ENCODE peak calls at places on chromosomes 12 and 14, in nine cellular contexts. I is heart left ventricle, L is fibroblast of lung, E is Peyer's patch, S is uterus, N is brain microvascular endothelial cell, K is left ventricle myocardium inferior, J is AG09309, D is lower lobe of right lung. O is an unnamed sample.

GRCh38 chr12:120365675-120366340 is 3.2 kb downstream of the MSI1 start:
- DNase-seq in N (no peak), K (no peak), D (no peak), L (no peak), E (peak), J (no peak), I (no peak), S (no peak), O (no peak)

GRCh38 chr12:11508699-11509098 is 113.3 kb upstream of the PRB2 start:
- DNase-seq in N (peak), J (no peak), K (no peak), E (no peak), S (no peak), D (no peak), I (no peak), L (peak), O (peak)

GRCh38 chr12:132415456-132416120 is 74.4 kb upstream of the FBRSL1 start:
- DNase-seq in I (no peak), J (no peak), K (no peak), N (no peak), L (no peak), D (no peak), E (no peak), S (no peak), O (no peak)

GRCh38 chr12:66077542-66077941 is 53.0 kb downstream of the LLPH start:
- DNase-seq in N (no peak), D (no peak), E (no peak), L (no peak), I (no peak), K (no peak), S (no peak), J (no peak), O (no peak)

GRCh38 chr12:19988457-19988856 is 379.9 kb upstream of the PDE3A start:
- DNase-seq in N (no peak), K (no peak), J (peak), S (peak), E (no peak), L (peak), I (no peak), D (no peak), O (peak)

GRCh38 chr12:32533971-32534590 is 134.7 kb downstream of the FGD4 start:
- DNase-seq in I (peak), E (peak), K (peak), S (peak), N (peak), L (peak), J (peak), D (no peak), O (peak)

GRCh38 chr12:104357431-104357952 is 54.0 kb downstream of the EID3 start:
- DNase-seq in N (no peak), D (no peak), L (peak), I (no peak), S (no peak), J (no peak), K (no peak), E (no peak), O (no peak)

GRCh38 chr14:92351750-92352149 is 28.8 kb downstream of the SLC24A4 start:
- DNase-seq in S (no peak), E (no peak), L (no peak), N (no peak), J (no peak), D (no peak), I (no peak), K (no peak), O (no peak)

GRCh38 chr14:74552623-74553022 is 59.1 kb downstream of the ISCA2 start:
- DNase-seq in K (peak), S (peak), D (peak), E (peak), L (peak), J (no peak), N (no peak), I (peak), O (no peak)

GRCh38 chr14:61260939-61261776 is 20.0 kb downstream of the TMEM30B start:
- DNase-seq in S (no peak), K (no peak), I (no peak), E (no peak), J (peak), L (peak), D (no peak), N (peak), O (peak)

GRCh38 chr14:104968541-104969401 is 9.4 kb downstream of the AHNAK2 start:
- DNase-seq in N (no peak), L (peak), J (no peak), I (peak), S (peak), D (peak), K (no peak), E (peak), O (no peak)

GRCh38 chr14:101774814-101775213 is 13.3 kb downstream of the PPP2R5C start:
- DNase-seq in D (no peak), L (no peak), K (no peak), J (no peak), I (no peak), N (no peak), S (no peak), E (no peak), O (no peak)

GRCh38 chr14:95538801-95539509 is 4.1 kb downstream of the GLRX5 start:
- DNase-seq in I (no peak), D (no peak), K (no peak), E (no peak), L (no peak), J (no peak), S (no peak), N (no peak), O (no peak)

GRCh38 chr14:95540236-95540635 is 5.4 kb downstream of the GLRX5 start:
- DNase-seq in E (no peak), S (no peak), K (no peak), J (no peak), D (no peak), N (no peak), L (no peak), I (no peak), O (no peak)

GRCh38 chr14:95544588-95544987 is 9.7 kb downstream of the GLRX5 start:
- DNase-seq in L (peak), I (no peak), D (no peak), N (peak), J (no peak), K (peak), S (no peak), E (no peak), O (no peak)

GRCh38 chr14:95545769-95546168 is 10.9 kb downstream of the GLRX5 start:
- DNase-seq in D (no peak), L (peak), K (no peak), S (no peak), I (no peak), E (no peak), J (peak), N (peak), O (peak)

DNA sequence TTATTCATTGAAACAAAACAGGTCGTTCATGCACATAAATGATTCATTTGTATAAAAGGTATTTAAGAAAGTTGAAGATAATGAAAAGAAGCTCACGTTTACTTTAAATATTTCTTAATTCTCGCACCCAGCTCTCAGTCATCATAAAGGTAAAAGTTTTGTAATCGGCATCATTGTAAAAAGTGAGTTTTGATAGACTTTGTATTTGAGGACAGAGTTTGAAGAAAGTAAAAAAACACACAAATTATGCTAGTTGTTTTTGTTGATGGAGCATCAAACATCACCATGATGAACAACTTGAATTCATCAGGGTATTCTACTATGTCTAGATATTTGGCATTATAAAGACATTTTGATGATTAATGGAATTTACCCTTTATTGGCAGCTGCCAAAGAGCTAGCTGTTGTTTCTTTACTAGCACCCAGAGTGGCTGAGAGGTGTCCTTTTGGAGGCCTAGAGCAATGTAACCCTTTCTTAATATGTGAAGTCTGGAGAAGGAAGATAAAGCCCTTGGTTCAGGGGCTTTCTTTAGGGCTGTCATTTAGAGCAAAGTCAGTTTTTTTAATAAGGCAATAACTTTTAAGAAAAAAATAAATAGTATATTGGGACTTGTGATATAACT is 7.2 kb downstream of the GLRX5 start:
- DNase-seq in L (no peak), I (no peak), S (no peak), K (no peak), E (no peak), N (no peak), J (no peak), D (no peak), O (no peak)
- TF ChIP-seq CTCF in L (no peak), I (no peak), S (no peak), K (no peak), E (no peak), N (no peak), J (no peak), D (no peak), O (no peak)

GRCh38 chr12:113075137-113075683 is 18.7 kb downstream of the DTX1 start:
- DNase-seq in I (no peak), S (no peak), N (no peak), K (no peak), E (peak), L (no peak), D (no peak), J (no peak), O (no peak)

GRCh38 chr12:113080692-113081091 is 24.2 kb downstream of the DTX1 start:
- DNase-seq in J (no peak), K (no peak), N (no peak), I (no peak), E (no peak), D (no peak), L (no peak), S (no peak), O (no peak)

GRCh38 chr12:113081785-113082296 is 25.3 kb downstream of the DTX1 start:
- DNase-seq in E (no peak), S (no peak), J (no peak), I (no peak), D (no peak), L (no peak), K (no peak), N (no peak), O (no peak)

GRCh38 chr12:113077057-113077858 is 20.7 kb downstream of the DTX1 start:
- DNase-seq in I (no peak), E (no peak), K (no peak), J (no peak), D (no peak), N (no peak), S (no peak), L (no peak), O (no peak)

GRCh38 chr12:113077859-113078256 is 21.3 kb downstream of the DTX1 start:
- DNase-seq in I (no peak), J (no peak), K (no peak), D (no peak), E (no peak), L (no peak), S (no peak), N (no peak), O (no peak)
- H3K4me3 ChIP-seq in I (no peak), J (no peak), K (no peak), D (no peak), E (no peak), L (no peak), S (no peak), N (no peak), O (no peak)

GRCh38 chr12:10190558-10191388 is 11.9 kb downstream of the TMEM52B start:
- DNase-seq in S (peak), E (peak), N (peak), J (no peak), I (peak), K (peak), L (peak), D (peak), O (peak)
- TF ChIP-seq CTCF in S (peak), E (peak), N (peak), J (peak), I (peak), K (peak), L (peak), D (peak), O (peak)

GRCh38 chr12:122080149-122081107 is 1.9 kb downstream of the MLXIP start:
- DNase-seq in E (peak), J (peak), D (peak), S (peak), L (peak), N (peak), K (peak), I (peak), O (peak)

GRCh38 chr12:122081697-122082221 is 3.2 kb downstream of the MLXIP start:
- DNase-seq in L (no peak), I (peak), E (peak), S (peak), D (no peak), K (peak), N (no peak), J (no peak), O (peak)

GRCh38 chr12:122079532-122080081 is 1.1 kb downstream of the MLXIP start:
- DNase-seq in D (no peak), E (no peak), J (no peak), N (no peak), I (no peak), S (no peak), K (no peak), L (no peak), O (peak)

GRCh38 chr12:122082621-122083356 is 4.2 kb downstream of the MLXIP start:
- DNase-seq in D (no peak), J (no peak), L (no peak), E (no peak), S (no peak), I (no peak), K (no peak), N (no peak), O (no peak)

DNA sequence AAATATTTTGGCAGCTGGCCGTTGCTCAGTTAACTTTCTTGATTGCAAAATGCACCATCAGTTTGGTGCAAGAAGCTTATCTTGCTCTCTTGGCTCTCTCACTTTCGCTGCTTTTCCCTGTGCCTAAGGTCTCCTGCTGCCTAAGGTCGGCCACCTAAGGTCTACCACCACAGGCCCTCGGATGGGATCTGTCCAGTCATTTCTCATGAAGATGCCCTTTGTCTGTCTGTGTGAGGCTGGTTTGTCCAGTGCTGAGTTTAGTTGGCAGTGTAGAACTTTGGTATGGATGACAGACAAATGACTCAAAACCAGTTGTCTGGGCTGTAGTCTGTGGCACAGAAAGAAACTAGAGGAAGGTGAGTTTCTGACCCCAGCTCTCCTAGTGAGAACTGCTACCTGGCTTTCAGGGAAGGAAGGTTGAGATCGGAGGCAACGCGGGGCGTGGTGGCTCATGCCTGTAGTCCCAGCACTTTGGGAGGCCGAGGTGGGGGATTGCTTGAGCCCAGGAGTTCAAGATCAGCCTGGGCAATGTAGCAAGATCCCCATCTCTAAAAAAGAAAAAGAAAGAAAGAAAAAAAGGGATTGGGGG is 2.6 kb downstream of the MLXIP start:
- DNase-seq in I (no peak), S (peak), N (no peak), D (no peak), E (no peak), K (no peak), J (no peak), L (peak), O (peak)
- H3K4me3 ChIP-seq in I (peak), S (peak), N (peak), D (peak), E (peak), K (peak), J (peak), L (peak), O (peak)

GRCh38 chr12:6752931-6753771 is at the start of gene MLF2:
- DNase-seq in D (peak), K (peak), I (peak), E (peak), L (peak), S (peak), J (peak), N (peak), O (peak)
- TF ChIP-seq CTCF in D (no peak), K (no peak), I (peak), E (peak), L (peak), S (peak), J (no peak), N (peak), O (peak)

GRCh38 chr14:56809262-56810215 is 740 bp downstream of the OTX2 start:
- DNase-seq in S (no peak), E (no peak), D (no peak), I (no peak), N (no peak), L (no peak), J (no peak), K (no peak), O (no peak)
- H3K4me3 ChIP-seq in S (no peak), E (no peak), D (no peak), I (peak), N (no peak), L (no peak), J (no peak), K (peak), O (no peak)

GRCh38 chr14:71716371-71716770 is 215.9 kb upstream of the RGS6 start:
- DNase-seq in S (no peak), L (peak), D (no peak), J (no peak), E (no peak), K (no peak), I (no peak), N (peak), O (peak)

GRCh38 chr14:71725802-71726638 is 206.2 kb upstream of the RGS6 start:
- DNase-seq in I (no peak), L (peak), E (no peak), J (no peak), K (no peak), N (peak), S (no peak), D (no peak), O (peak)

GRCh38 chr14:71722885-71723284 is 209.3 kb upstream of the RGS6 start:
- DNase-seq in S (no peak), E (no peak), N (no peak), D (no peak), I (no peak), J (no peak), K (no peak), L (no peak), O (no peak)

GRCh38 chr14:71721791-71722190 is 210.4 kb upstream of the RGS6 start:
- DNase-seq in N (no peak), S (no peak), D (no peak), E (no peak), L (no peak), I (no peak), K (no peak), J (no peak), O (no peak)

DNA sequence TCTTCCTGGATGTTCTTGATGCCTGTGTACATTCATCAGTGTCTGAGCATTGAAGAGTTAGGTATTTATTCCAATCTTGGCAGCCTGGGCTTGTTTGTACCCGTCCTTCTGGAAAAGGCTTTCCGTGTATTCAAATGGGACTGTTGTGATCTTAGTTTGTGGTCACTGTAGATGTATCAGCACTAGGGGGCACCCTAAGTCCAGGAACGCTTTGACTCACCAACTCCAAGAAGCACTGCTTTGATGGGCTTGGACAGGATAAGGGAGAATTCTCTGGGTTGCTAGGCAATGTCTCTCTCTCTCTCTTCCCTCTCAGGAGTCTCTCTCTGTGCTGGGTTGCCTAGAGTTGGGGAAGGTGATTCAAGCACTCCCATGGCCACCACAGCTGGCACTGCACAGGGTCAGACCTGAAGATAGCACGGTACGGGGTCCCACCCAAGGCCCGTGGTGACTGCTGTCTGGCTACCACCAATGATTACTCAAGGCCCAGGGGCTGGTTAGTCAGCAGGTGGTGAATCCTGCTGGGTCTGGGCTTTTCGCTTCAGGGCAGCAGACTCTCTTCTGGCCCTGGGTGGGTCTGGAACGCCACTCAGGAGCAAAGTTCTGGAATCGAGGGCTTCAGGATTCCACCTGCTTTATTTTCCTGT is 211.1 kb upstream of the RGS6 start:
- DNase-seq in S (no peak), D (no peak), E (peak), I (peak), J (no peak), N (peak), L (peak), K (no peak), O (peak)
- TF ChIP-seq CTCF in S (peak), D (peak), E (peak), I (peak), J (peak), N (peak), L (peak), K (peak), O (peak)